ENCODE peak calls at places on chromosomes 4 and X, in four cellular contexts. T is GM12878, U is K562, I is HepG2. M is an unnamed sample.

GRCh38 chrX:151458824-151459223 is 61.8 kb downstream of the VMA21 start:
- DNase-seq in T (no peak), U (no peak), I (peak; percentile 2), M (no peak)

GRCh38 chrX:292900-293897 is 12.0 kb downstream of the PLCXD1 start:
- DNase-seq in T (no peak), U (no peak), I (no peak), M (no peak)

GRCh38 chr4:7788687-7789425 is 150.8 kb downstream of the AFAP1 start:
- DNase-seq in T (no peak), U (no peak), I (no peak), M (no peak)

GRCh38 chr4:30962949-30963348 is 242.8 kb downstream of the PCDH7 start:
- DNase-seq in T (no peak), U (no peak), I (no peak), M (no peak)

GRCh38 chr4:72974694-72975487 is 94.6 kb downstream of the COX18 start:
- DNase-seq in T (no peak), U (peak; percentile 14), I (no peak), M (no peak)

GRCh38 chrX:68750316-68750715 is 78.5 kb upstream of the EFNB1 start:
- DNase-seq in T (no peak), U (no peak), I (no peak), M (no peak)

GRCh38 chr4:5958199-5958735 is 60.0 kb downstream of the C4orf50 start:
- DNase-seq in T (no peak), U (no peak), I (no peak), M (no peak)

GRCh38 chr4:12579172-12579571 is 905.0 kb downstream of the RAB28 start:
- DNase-seq in T (no peak), U (no peak), I (no peak), M (no peak)

GRCh38 chr4:152283806-152284470 is 252.0 kb downstream of the FBXW7 start:
- DNase-seq in T (no peak), U (no peak), I (no peak), M (no peak)

GRCh38 chrX:134622813-134623185 is 35.5 kb downstream of the PLAC1 start:
- DNase-seq in T (no peak), U (no peak), I (no peak), M (no peak)

GRCh38 chrX:134623293-134624045 is 34.8 kb downstream of the PLAC1 start:
- DNase-seq in T (no peak), U (no peak), I (no peak), M (no peak)

GRCh38 chrX:134626434-134626833 is 31.8 kb downstream of the PLAC1 start:
- DNase-seq in T (no peak), U (no peak), I (no peak), M (no peak)

GRCh38 chrX:134624046-134624430 is 34.2 kb downstream of the PLAC1 start:
- DNase-seq in T (no peak), U (no peak), I (peak; percentile 24), M (no peak)

DNA sequence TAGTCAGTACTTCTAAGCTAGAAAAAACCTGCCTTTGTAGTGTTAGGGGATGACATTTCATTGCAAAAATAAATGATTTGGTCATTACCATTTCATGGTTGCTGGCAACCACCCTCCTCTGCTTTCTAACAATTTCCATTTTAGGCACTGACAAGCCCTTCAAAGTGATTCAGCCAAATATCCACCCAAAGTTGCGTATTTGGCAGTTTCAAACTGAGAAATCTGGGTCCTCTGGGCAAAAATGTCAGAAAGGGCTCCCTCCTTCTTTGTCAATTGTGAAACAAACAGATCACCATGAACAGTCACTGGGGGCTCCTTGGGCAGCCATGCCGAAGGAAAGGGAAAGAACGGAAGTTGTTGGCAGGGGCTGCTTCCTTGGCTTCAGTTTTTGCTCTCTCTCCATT is 33.0 kb downstream of the PLAC1 start:
- DNase-seq in T (no peak), U (no peak), I (no peak), M (no peak)
- TF ChIP-seq USF2 in T (no peak), U (no peak), I (no peak), M (no peak)

GRCh38 chr4:120718979-120719566 is 203.5 kb downstream of the PRDM5 start:
- DNase-seq in T (no peak), U (peak; percentile 1), I (peak; percentile 3), M (peak; percentile 28)
- TF ChIP-seq NR2C2 in T (no peak), U (no peak), I (no peak), M (no peak)

GRCh38 chrX:153608821-153609220 is 9.9 kb upstream of the CCNQ start:
- DNase-seq in T (no peak), U (no peak), I (no peak), M (no peak)

GRCh38 chrX:153608376-153608775 is 9.4 kb upstream of the CCNQ start:
- DNase-seq in T (no peak), U (no peak), I (no peak), M (no peak)

GRCh38 chrX:153611298-153612095 is 12.6 kb upstream of the CCNQ start:
- DNase-seq in T (no peak), U (no peak), I (no peak), M (no peak)

GRCh38 chrX:153610834-153611209 is 11.9 kb upstream of the CCNQ start:
- DNase-seq in T (no peak), U (no peak), I (no peak), M (no peak)

DNA sequence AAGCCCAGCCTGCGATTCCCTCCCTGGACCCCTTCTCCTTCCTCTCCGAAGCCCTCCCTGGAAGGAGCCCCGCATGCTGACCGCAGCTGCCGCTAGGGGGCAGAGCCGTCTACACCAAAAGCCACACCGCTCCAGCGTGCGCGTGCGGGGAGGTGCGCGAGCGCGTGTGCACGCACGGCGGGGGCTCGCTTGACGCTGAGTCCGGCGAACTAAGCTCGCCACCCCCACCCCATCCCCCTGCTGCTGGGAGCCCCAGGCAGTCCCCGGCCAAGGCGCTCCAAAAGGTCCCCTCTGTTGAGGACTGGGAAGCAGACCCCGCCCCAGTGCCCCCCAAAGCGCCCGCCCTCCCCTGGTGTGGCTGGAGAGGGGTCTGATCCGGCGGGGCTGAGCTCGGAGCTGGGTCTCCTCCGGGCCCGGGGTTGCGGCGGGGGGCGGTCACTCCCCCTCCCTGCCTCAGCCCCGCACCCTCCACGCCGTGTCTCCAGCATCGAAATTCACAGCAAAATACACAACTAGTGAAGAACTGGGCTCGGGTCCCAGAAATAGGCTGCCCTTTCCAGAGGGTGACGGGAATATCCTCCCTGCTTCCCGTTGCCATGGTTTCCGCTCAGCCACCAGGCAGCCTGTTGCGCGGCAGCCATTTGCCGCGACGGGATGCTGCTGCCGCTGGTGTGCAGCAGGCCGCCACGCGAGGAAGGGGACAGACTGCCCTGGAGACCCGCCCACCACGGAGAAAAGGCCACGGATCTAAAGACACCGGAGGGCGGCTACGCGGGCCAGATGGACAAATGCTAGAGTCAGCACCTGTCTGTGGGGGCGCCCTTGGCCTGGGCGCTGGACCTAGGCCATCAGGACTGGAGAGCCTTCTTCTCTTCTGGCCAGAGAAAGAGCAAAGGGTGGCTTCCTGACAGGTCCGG is 11.2 kb upstream of the CCNQ start:
- DNase-seq in T (no peak), U (peak; percentile 87), I (peak; percentile 62), M (peak; percentile 87)
- TF ChIP-seq ESRRA in T (no peak), U (peak; percentile 65), I (peak; percentile 18), M (no peak)

DNA sequence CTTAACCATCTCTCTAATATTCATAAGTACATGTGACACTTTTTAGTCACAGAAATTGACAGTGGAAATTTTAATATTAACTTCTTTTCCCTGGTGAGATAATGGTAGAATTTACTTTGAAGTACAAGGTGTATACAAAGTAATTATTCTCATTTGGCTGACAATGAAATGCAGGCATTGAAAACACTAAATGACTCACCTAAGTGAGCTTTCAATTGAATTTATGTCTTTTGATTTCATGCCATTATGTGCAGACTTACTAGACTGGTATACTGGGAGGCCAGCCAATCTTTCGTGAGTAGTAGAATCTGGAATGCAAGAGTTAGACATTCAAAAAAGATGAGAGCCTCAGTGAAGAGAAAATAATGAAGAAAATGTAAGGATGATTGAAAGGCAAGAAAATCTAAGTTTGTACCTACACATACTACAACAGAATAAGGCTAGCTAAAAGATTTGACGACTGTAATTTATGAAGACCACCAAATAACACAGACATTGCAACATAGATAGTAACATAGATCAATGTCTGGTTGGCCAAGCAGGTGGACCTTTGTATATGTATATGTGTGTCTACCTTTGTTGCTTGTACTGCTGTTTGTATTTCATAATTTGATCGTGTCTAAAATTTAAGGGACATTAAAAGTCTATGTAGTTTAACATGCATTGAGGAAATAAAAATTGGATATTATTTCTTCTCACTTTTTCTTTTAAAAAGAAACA is 459.7 kb downstream of the IL15 start:
- DNase-seq in T (no peak), U (no peak), I (no peak), M (no peak)
- TF ChIP-seq USF2 in T (no peak), U (no peak), I (no peak), M (no peak)

GRCh38 chr4:1240721-1241465 is 8.0 kb downstream of the CTBP1 start:
- DNase-seq in T (no peak), U (no peak), I (no peak), M (no peak)

GRCh38 chr4:1243451-1244080 is 5.4 kb downstream of the CTBP1 start:
- DNase-seq in T (no peak), U (no peak), I (no peak), M (peak; percentile 10)

GRCh38 chr4:1242506-1243450 is 6.2 kb downstream of the CTBP1 start:
- DNase-seq in T (no peak), U (no peak), I (no peak), M (no peak)

GRCh38 chr4:1241466-1241935 is 7.4 kb downstream of the CTBP1 start:
- DNase-seq in T (no peak), U (no peak), I (no peak), M (peak; percentile 8)

GRCh38 chr4:1241936-1242505 is 6.9 kb downstream of the CTBP1 start:
- DNase-seq in T (no peak), U (no peak), I (no peak), M (peak; percentile 6)
- TF ChIP-seq NR2C2 in T (no peak), U (no peak), I (no peak), M (no peak)

GRCh38 chr4:36003051-36003450 is 241.3 kb downstream of the ARAP2 start:
- DNase-seq in T (no peak), U (no peak), I (no peak), M (no peak)
- TF ChIP-seq ESRRA in T (no peak), U (no peak), I (no peak), M (no peak)

GRCh38 chrX:51892921-51893745 is at the start of gene MAGED1:
- DNase-seq in T (peak; percentile 84), U (no peak), I (peak; percentile 90), M (peak; percentile 93)

GRCh38 chrX:51891821-51892551 is 1.4 kb upstream of the MAGED1 start:
- DNase-seq in T (no peak), U (no peak), I (no peak), M (no peak)

GRCh38 chrX:51894697-51895336 is 1.4 kb downstream of the MAGED1 start:
- DNase-seq in T (no peak), U (no peak), I (no peak), M (peak; percentile 22)

GRCh38 chrX:51896626-51897025 is 3.2 kb downstream of the MAGED1 start:
- DNase-seq in T (no peak), U (no peak), I (no peak), M (no peak)

GRCh38 chrX:51893931-51894696 is 691 bp downstream of the MAGED1 start:
- DNase-seq in T (no peak), U (no peak), I (no peak), M (peak; percentile 22)
- TF ChIP-seq USF2 in T (no peak), U (no peak), I (no peak), M (no peak)

M was measured in WTC11.